ENCODE peak calls at places on chromosomes 4 and X, in nine cellular contexts. U is cardiac muscle cell, O is lower lobe of right lung, C is IMR-90, B is dorsolateral prefrontal cortex, X is HL-60, K is body of pancreas, N is cardiac fibroblast, F is fibroblast of lung. Q is an unnamed sample.

GRCh38 chr4:40564815-40565505 is 64.7 kb downstream of the RBM47 start:
- DNase-seq in U (peak; percentile 27), O (no peak), C (no peak), B (no peak), X (no peak), K (no peak), N (no peak), F (no peak), Q (no peak)

GRCh38 chr4:98653890-98654867 is 4.2 kb downstream of the TSPAN5 start:
- DNase-seq in U (peak; percentile 84), O (no peak), C (peak; percentile 98), B (no peak), X (no peak), K (no peak), N (peak; percentile 95), F (peak; percentile 90), Q (peak; percentile 87)

GRCh38 chr4:152997235-152997735 is 61.2 kb downstream of the FHDC1 start:
- DNase-seq in U (no peak), O (no peak), C (no peak), B (no peak), X (no peak), K (no peak), N (no peak), F (no peak), Q (no peak)

GRCh38 chr4:155009288-155009687 is 199.1 kb upstream of the NPY2R start:
- DNase-seq in U (no peak), O (no peak), C (no peak), B (no peak), X (no peak), K (no peak), N (no peak), F (no peak), Q (no peak)

GRCh38 chr4:19117022-19117421 is 1095.5 kb upstream of the LCORL start:
- DNase-seq in U (no peak), O (no peak), C (no peak), B (no peak), X (no peak), K (no peak), N (no peak), F (no peak), Q (no peak)

GRCh38 chr4:186634591-186635128 is 79.3 kb upstream of the MTNR1A start:
- DNase-seq in U (no peak), O (no peak), C (no peak), B (no peak), X (no peak), K (peak; percentile 55), N (no peak), F (no peak), Q (no peak)

GRCh38 chr4:147479817-147480216 is 1.1 kb upstream of the EDNRA start:
- DNase-seq in U (peak; percentile 96), O (no peak), C (peak; percentile 47), B (no peak), X (no peak), K (no peak), N (peak; percentile 96), F (peak; percentile 88), Q (peak; percentile 78)

GRCh38 chrX:113804293-113804692 is 779.6 kb upstream of the HTR2C start:
- DNase-seq in U (no peak), O (no peak), C (no peak), B (no peak), X (no peak), K (no peak), N (no peak), F (no peak), Q (no peak)

GRCh38 chrX:103347682-103348397 is 8.5 kb upstream of the TCEAL9 start:
- DNase-seq in U (peak; percentile 27), O (no peak), C (no peak), B (no peak), X (no peak), K (no peak), N (no peak), F (no peak), Q (no peak)

GRCh38 chr4:10106421-10107039 is 10.1 kb downstream of the WDR1 start:
- DNase-seq in U (peak; percentile 95), O (no peak), C (peak; percentile 97), B (no peak), X (no peak), K (peak; percentile 68), N (peak; percentile 98), F (peak; percentile 98), Q (peak; percentile 90)

GRCh38 chrX:80808854-80809493 is 703 bp downstream of the BRWD3 start:
- DNase-seq in U (peak; percentile 12), O (no peak), C (no peak), B (no peak), X (no peak), K (peak; percentile 24), N (peak; percentile 19), F (peak; percentile 6), Q (no peak)

GRCh38 chrX:80810365-80810978 is 795 bp upstream of the BRWD3 start:
- DNase-seq in U (peak; percentile 5), O (no peak), C (no peak), B (no peak), X (no peak), K (no peak), N (no peak), F (peak; percentile 8), Q (no peak)

GRCh38 chrX:80807606-80808159 is 2.0 kb downstream of the BRWD3 start:
- DNase-seq in U (no peak), O (no peak), C (no peak), B (no peak), X (no peak), K (no peak), N (peak; percentile 3), F (no peak), Q (no peak)

GRCh38 chrX:80808160-80808735 is 1.4 kb downstream of the BRWD3 start:
- DNase-seq in U (peak; percentile 75), O (peak; percentile 79), C (peak; percentile 67), B (peak; percentile 80), X (peak; percentile 41), K (peak; percentile 83), N (peak; percentile 76), F (peak; percentile 71), Q (peak; percentile 38)

DNA sequence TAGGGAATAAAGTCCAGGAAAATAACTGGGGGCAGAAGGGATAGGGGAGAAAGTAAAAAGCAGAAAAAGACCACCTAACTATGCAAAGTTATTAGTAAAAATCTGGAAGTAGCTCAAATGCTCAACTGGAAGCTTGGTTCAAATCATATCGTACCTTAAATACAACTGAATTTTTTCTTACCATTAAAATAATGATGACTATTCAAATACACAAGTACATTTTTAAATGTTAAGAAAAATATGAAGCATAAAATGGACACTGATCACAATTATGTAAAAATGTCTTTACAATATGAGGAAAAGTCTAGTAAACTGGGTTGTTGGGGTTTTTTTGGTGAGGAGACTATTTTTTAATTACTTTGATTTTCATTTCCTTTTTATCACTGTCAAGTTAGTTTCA is 3.1 kb downstream of the BRWD3 start:
- DNase-seq in U (no peak), O (no peak), C (no peak), B (no peak), X (no peak), K (no peak), N (no peak), F (no peak), Q (no peak)
- H3K4me3 ChIP-seq in U (no peak overlapping the region), O (no peak overlapping the region), C (no peak overlapping the region), B (no peak overlapping the region), X (no peak overlapping the region), K (no peak overlapping the region), N (no peak overlapping the region), F (no peak overlapping the region), Q (no peak overlapping the region)

GRCh38 chrX:129600981-129601424 is 53.8 kb downstream of the APLN start:
- DNase-seq in U (peak; percentile 32), O (no peak), C (peak; percentile 27), B (peak; percentile 64), X (no peak), K (no peak), N (no peak), F (peak; percentile 15), Q (no peak)
- TF ChIP-seq CTCF in U (peak; percentile 58), O (peak; percentile 50), C (peak; percentile 58), B (peak; percentile 71), X (peak; percentile 14), K (peak; percentile 42), N (peak; percentile 45), F (peak; percentile 40), Q (peak; percentile 66)

GRCh38 chrX:74422576-74423288 is 1.4 kb downstream of the SLC16A2 start:
- DNase-seq in U (peak; percentile 78), O (peak; percentile 52), C (peak; percentile 66), B (peak; percentile 68), X (no peak), K (peak; percentile 45), N (peak; percentile 48), F (peak; percentile 59), Q (peak; percentile 16)
- H3K4me3 ChIP-seq in U (peak overlapping the region; percentile 40), O (peak overlapping the region; percentile 57), C (peak overlapping the region; percentile 58), B (peak overlapping the region; percentile 52), X (no peak overlapping the region), K (no peak overlapping the region), N (peak overlapping the region; percentile 60), F (peak overlapping the region; percentile 64), Q (peak overlapping the region; percentile 47)

GRCh38 chr4:106136777-106137331 is 179.2 kb downstream of the TBCK start:
- DNase-seq in U (no peak), O (no peak), C (no peak), B (no peak), X (no peak), K (no peak), N (no peak), F (no peak), Q (no peak)

GRCh38 chr4:106126062-106126461 is 189.9 kb downstream of the TBCK start:
- DNase-seq in U (no peak), O (no peak), C (no peak), B (no peak), X (no peak), K (no peak), N (no peak), F (no peak), Q (no peak)

GRCh38 chr4:106132045-106132444 is 184.0 kb downstream of the TBCK start:
- DNase-seq in U (no peak), O (no peak), C (no peak), B (no peak), X (no peak), K (no peak), N (no peak), F (no peak), Q (no peak)
- TF ChIP-seq CTCF in U (no peak), O (no peak), C (no peak), B (no peak), X (no peak), K (no peak), N (no peak), F (no peak), Q (no peak)

DNA sequence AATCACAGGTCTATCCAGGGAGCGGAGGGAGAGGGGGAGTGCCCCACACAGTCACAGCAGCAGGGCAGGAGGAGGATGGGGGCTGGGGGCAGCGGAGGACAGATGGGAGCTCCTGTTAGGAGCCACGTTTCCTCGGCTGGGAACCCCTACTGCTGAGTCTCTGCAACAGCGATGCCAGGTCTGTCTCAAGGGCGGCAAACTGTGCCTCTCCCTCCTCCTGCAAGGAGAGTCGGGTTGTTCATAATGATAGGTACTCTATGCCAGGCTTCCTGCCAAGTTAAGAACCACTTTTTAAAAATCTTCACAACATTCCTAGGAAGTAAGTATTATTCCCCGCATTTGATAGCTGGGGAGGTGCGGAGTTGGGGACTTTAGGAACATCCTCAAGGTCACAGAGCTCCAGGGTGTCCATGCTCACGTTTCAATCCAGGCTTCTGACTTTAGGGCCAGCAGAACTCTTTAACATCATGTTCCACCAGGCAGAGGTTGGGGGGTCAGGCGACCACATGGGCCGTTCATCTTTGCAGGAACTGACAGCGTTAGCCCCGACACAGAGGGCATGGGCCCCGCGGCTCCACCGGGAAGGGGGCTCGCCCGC is 98.3 kb upstream of the MAML3 start:
- DNase-seq in U (peak; percentile 27), O (peak; percentile 49), C (no peak), B (no peak), X (no peak), K (peak; percentile 28), N (no peak), F (peak; percentile 32), Q (no peak)
- H3K4me3 ChIP-seq in U (peak overlapping the region; percentile 14), O (peak overlapping the region; percentile 75), C (no peak overlapping the region), B (peak overlapping the region; percentile 53), X (peak overlapping the region; percentile 55), K (peak overlapping the region; percentile 54), N (peak overlapping the region; percentile 53), F (peak overlapping the region; percentile 60), Q (peak overlapping the region; percentile 33)